ENCODE peak calls at places on chromosomes 6 and 20, in five cellular contexts. B is fibroblast of lung, V is tibial artery, L is uterus, H is PC-9. F is an unnamed sample.

GRCh38 chr6:109102762-109103161 is 7.5 kb downstream of the CEP57L1 start:
- DNase-seq in L (no peak), H (no peak), B (no peak), V (no peak), F (no peak)

GRCh38 chr6:116010400-116011095 is 50.1 kb downstream of the FRK start:
- DNase-seq in V (peak), B (peak), H (peak), L (peak), F (peak)

GRCh38 chr20:42113236-42113635 is 495.1 kb upstream of the CHD6 start:
- DNase-seq in H (no peak), B (no peak), V (no peak), L (no peak), F (no peak)

GRCh38 chr6:108952776-108953486 is 104.7 kb downstream of the ARMC2 start:
- DNase-seq in B (no peak), V (no peak), H (no peak), L (peak), F (no peak)

GRCh38 chr6:13680448-13680968 is 31.1 kb downstream of the RANBP9 start:
- DNase-seq in L (no peak), V (no peak), H (no peak), B (no peak), F (no peak)

GRCh38 chr20:17590245-17590644 is 20.4 kb downstream of the DSTN start:
- DNase-seq in B (no peak), V (no peak), L (no peak), H (no peak), F (no peak)

GRCh38 chr6:160127270-160128124 is 5.9 kb downstream of the SLC22A1 start:
- DNase-seq in H (no peak), L (no peak), B (no peak), V (no peak), F (no peak)

GRCh38 chr6:165713845-165714466 is 50.9 kb upstream of the PDE10A start:
- DNase-seq in V (no peak), B (no peak), L (no peak), H (no peak), F (no peak)

GRCh38 chr6:55643868-55644267 is 64.9 kb upstream of the HMGCLL1 start:
- DNase-seq in V (no peak), B (peak), L (no peak), H (no peak), F (no peak)

GRCh38 chr6:78832091-78832808 is 35.1 kb upstream of the IRAK1BP1 start:
- DNase-seq in V (no peak), L (no peak), B (peak), H (no peak), F (no peak)

GRCh38 chr6:22613695-22614094 is 44.3 kb downstream of the HDGFL1 start:
- DNase-seq in B (peak), L (no peak), H (no peak), V (no peak), F (peak)

GRCh38 chr20:41004561-41005360 is 23.9 kb upstream of the TOP1 start:
- DNase-seq in V (peak), H (peak), L (no peak), B (peak), F (peak)

GRCh38 chr20:41426976-41427375 is 60.4 kb upstream of the EMILIN3 start:
- DNase-seq in H (no peak), B (no peak), L (no peak), V (no peak), F (no peak)

GRCh38 chr6:56713285-56713684 is 70.6 kb upstream of the DST start:
- DNase-seq in B (peak), H (peak), L (peak), V (no peak), F (no peak)

GRCh38 chr6:30184417-30185031 is 21.2 kb downstream of the TRIM15 start:
- DNase-seq in H (no peak), L (no peak), B (no peak), V (no peak), F (no peak)

GRCh38 chr6:165799736-165800135 is 136.7 kb upstream of the PDE10A start:
- DNase-seq in L (peak), B (no peak), V (no peak), H (no peak), F (no peak)

GRCh38 chr20:36493013-36493800 is 48.1 kb upstream of the MYL9 start:
- DNase-seq in B (no peak), H (no peak), L (no peak), V (no peak), F (no peak)

GRCh38 chr6:80605165-80605989 is 498.9 kb downstream of the BCKDHB start:
- DNase-seq in L (no peak), H (no peak), B (peak), V (no peak), F (peak)

GRCh38 chr6:109441069-109441816 is 719 bp downstream of the SMPD2 start:
- DNase-seq in V (peak), L (peak), B (peak), H (peak), F (no peak)

GRCh38 chr6:34922177-34922663 is 33.2 kb downstream of the ANKS1A start:
- DNase-seq in H (peak), V (no peak), L (no peak), B (peak), F (peak)

GRCh38 chr6:45415315-45415714 is 37.6 kb upstream of the SUPT3H start:
- DNase-seq in H (no peak), L (no peak), V (no peak), B (no peak), F (no peak)

GRCh38 chr6:31826793-31827285 is 699 bp upstream of the HSPA1B start:
- DNase-seq in B (peak), L (peak), H (no peak), V (peak), F (no peak)

GRCh38 chr20:35503841-35504460 is 25.5 kb downstream of the C20orf173 start:
- DNase-seq in V (no peak), L (peak), H (no peak), B (no peak), F (no peak)

GRCh38 chr6:126957721-126958120 is 160.8 kb upstream of the RSPO3 start:
- DNase-seq in L (no peak), V (no peak), B (peak), H (no peak), F (no peak)

GRCh38 chr6:29967379-29968010 is 25.2 kb downstream of the HLA-A start:
- DNase-seq in B (peak), H (peak), L (no peak), V (no peak), F (no peak)

GRCh38 chr20:5540091-5540490 is 210.1 kb upstream of the SHLD1 start:
- DNase-seq in V (no peak), B (no peak), H (no peak), L (no peak), F (no peak)

GRCh38 chr20:13784893-13785715 is at the start of the genes ESF1 and NDUFAF5:
- DNase-seq in B (peak), L (peak), H (peak), V (peak), F (peak)

GRCh38 chr6:28766426-28766825 is 157.4 kb downstream of the TRIM27 start:
- DNase-seq in B (no peak), V (no peak), H (no peak), L (no peak), F (no peak)

GRCh38 chr6:90343581-90343980 is 46.9 kb upstream of the BACH2 start:
- DNase-seq in L (no peak), B (peak), H (no peak), V (no peak), F (no peak)

GRCh38 chr20:33209789-33210188 is 7.4 kb upstream of the BPIFA3 start:
- DNase-seq in H (peak), V (peak), L (peak), B (peak), F (peak)

GRCh38 chr20:41052742-41053419 is 24.3 kb downstream of the TOP1 start:
- DNase-seq in B (peak), V (no peak), H (no peak), L (no peak), F (no peak)

DNA sequence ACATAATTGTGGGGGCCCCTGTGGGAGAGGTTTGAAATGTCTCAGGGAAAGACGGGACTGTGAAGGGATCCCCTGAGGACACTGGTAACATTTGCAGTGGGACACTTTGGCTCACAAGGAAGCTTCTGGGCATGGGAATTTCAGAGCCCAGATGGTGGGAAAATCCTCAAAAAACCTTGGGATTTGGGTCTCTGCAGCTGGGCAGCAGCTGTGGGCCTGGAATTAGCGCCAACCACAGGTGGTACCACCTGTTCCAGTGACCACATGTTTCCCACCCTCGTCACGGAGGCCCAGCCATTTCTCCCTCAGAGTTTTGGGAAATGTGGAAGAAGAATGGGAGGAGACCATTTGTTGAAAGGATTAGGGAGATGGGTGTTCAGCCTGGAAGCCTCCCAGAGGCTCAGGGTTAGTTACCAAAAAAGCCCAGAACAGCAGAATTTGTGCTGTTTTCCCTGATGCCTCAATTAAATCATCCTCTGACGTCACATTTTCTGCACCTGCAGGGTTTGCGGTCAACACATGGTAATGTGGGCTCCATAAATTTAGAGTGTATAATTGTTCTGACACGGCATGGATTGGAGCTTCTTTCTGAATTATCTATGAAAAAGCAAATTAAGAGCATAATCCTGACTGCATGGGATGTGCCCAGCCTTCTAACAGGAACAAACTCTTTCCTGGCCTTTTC is 34.3 kb downstream of the EDN3 start:
- DNase-seq in V (no peak), B (no peak), L (no peak), H (no peak), F (no peak)
- H3K27ac ChIP-seq in V (no peak), B (no peak), L (no peak), H (no peak), F (no peak)

GRCh38 chr20:1671891-1672669 is 14.5 kb upstream of the SIRPG start:
- DNase-seq in H (no peak), B (no peak), V (no peak), L (no peak), F (no peak)

GRCh38 chr20:1672728-1673127 is 15.1 kb upstream of the SIRPG start:
- DNase-seq in B (no peak), L (no peak), H (no peak), V (no peak), F (no peak)

GRCh38 chr20:1674990-1675389 is 17.4 kb upstream of the SIRPG start:
- DNase-seq in L (no peak), H (no peak), B (no peak), V (no peak), F (no peak)

GRCh38 chr20:1674361-1674760 is 16.8 kb upstream of the SIRPG start:
- DNase-seq in H (no peak), V (no peak), B (no peak), L (no peak), F (no peak)

GRCh38 chr20:1673424-1673823 is 15.8 kb upstream of the SIRPG start:
- DNase-seq in B (no peak), V (no peak), L (no peak), H (no peak), F (no peak)
- H3K27ac ChIP-seq in B (no peak), V (no peak), L (no peak), H (no peak), F (no peak)

GRCh38 chr20:61554617-61555016 is 302.6 kb downstream of the CDH4 start:
- DNase-seq in B (no peak), L (no peak), V (no peak), H (no peak), F (no peak)

GRCh38 chr20:61559706-61560315 is 307.8 kb downstream of the CDH4 start:
- DNase-seq in L (no peak), B (no peak), V (no peak), H (no peak), F (no peak)

GRCh38 chr20:61557603-61558002 is 305.5 kb downstream of the CDH4 start:
- DNase-seq in B (no peak), V (no peak), L (no peak), H (no peak), F (no peak)

GRCh38 chr20:61558726-61559125 is 306.7 kb downstream of the CDH4 start:
- DNase-seq in L (no peak), H (no peak), V (no peak), B (peak), F (no peak)

DNA sequence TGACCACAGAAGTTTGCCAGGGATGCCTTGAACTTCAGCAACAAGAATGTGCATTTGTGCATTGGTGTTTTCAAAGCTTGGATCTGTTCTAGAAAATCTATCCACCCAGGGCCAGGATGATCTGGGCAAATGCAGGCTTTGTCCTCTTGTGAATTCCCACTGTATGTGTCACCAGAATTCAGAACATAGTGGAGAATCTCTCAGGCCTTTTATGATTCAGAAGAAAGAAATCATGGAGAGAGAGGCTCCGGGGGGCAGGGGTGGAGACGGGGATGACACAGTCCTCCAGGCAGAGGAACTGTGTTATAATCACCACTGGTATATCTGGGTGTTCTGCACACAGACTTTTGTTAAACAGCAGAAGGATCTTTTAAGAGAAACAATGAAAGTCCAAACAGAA is 304.1 kb downstream of the CDH4 start:
- DNase-seq in B (peak), H (no peak), V (no peak), L (no peak), F (no peak)
- H3K27ac ChIP-seq in B (peak), H (no peak), V (no peak), L (no peak), F (no peak)

GRCh38 chr6:106419900-106420299 is 59.4 kb downstream of the CRYBG1 start:
- DNase-seq in H (no peak), L (no peak), B (no peak), V (no peak), F (no peak)
- H3K27ac ChIP-seq in H (no peak), L (no peak), B (no peak), V (no peak), F (peak)

DNA sequence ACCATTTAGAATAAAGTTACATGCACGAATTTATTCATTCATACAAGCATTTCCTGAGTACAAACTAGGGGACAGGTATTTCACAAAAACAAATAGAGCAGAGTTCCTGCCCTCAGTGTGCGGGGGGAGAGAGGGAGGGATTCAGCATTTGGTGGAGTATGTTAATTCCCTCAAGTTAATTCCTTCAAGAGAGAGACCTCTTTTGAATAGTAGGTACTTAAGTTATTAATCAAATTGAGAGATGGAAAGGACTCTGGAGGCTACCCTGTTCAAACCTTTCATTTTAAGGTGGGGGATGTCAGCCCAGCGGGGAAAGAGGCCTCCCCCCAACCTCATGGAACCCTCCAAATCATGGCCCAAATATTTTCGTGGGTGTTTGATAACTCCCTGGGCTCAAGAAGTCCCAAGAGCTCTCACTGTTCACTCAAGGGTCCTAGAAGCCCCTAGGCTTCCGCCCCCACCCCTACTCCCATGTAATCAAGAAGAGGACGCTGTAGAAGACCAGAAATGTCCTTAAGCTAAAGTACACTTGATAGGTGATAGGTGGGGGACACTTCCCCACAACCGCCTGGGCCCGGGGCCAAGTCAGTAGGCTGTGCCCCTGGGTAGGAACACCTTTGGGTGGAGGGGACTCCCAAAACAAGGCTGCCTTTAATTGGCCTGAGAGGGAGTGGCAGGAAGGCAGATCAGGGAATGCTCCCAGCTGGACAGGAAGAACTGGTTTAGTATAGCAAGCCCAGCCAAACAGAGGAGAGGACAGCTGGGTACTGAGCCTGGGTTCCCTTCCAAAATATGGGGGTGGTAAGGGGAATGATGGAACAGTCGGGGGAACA is 2.9 kb downstream of the SDC4 start:
- DNase-seq in L (no peak), H (peak), V (peak), B (peak), F (no peak)
- H3K27ac ChIP-seq in L (peak), H (peak), V (peak), B (peak), F (peak)

GRCh38 chr6:39195792-39196385 is 33.4 kb downstream of the KCNK5 start:
- DNase-seq in H (no peak), V (no peak), B (no peak), L (no peak), F (no peak)

GRCh38 chr6:39192736-39193135 is 36.5 kb downstream of the KCNK5 start:
- DNase-seq in B (no peak), H (no peak), V (no peak), L (no peak), F (no peak)

GRCh38 chr6:39194466-39194865 is 34.8 kb downstream of the KCNK5 start:
- DNase-seq in L (no peak), H (no peak), V (no peak), B (no peak), F (no peak)

GRCh38 chr6:39191236-39191930 is 37.9 kb downstream of the KCNK5 start:
- DNase-seq in H (peak), B (no peak), V (no peak), L (no peak), F (no peak)

GRCh38 chr6:39193201-39193791 is 36.0 kb downstream of the KCNK5 start:
- DNase-seq in V (no peak), L (no peak), H (peak), B (no peak), F (no peak)
- H3K27ac ChIP-seq in V (no peak), L (no peak), H (no peak), B (no peak), F (no peak)

GRCh38 chr6:15023448-15023847 is 222.4 kb upstream of the JARID2 start:
- DNase-seq in H (peak), B (no peak), V (no peak), L (no peak), F (peak)
- H3K27ac ChIP-seq in H (no peak), B (no peak), V (no peak), L (no peak), F (no peak)

GRCh38 chr6:167045828-167046580 is 46.8 kb downstream of the CEP43 start:
- DNase-seq in B (no peak), L (no peak), V (no peak), H (no peak), F (no peak)
- H3K27ac ChIP-seq in B (no peak), L (no peak), V (no peak), H (no peak), F (no peak)

GRCh38 chr20:47365023-47365764 is 8.7 kb upstream of the ZMYND8 start:
- DNase-seq in L (no peak), V (no peak), H (no peak), B (no peak), F (no peak)
- H3K27ac ChIP-seq in L (no peak), V (no peak), H (no peak), B (no peak), F (no peak)

DNA sequence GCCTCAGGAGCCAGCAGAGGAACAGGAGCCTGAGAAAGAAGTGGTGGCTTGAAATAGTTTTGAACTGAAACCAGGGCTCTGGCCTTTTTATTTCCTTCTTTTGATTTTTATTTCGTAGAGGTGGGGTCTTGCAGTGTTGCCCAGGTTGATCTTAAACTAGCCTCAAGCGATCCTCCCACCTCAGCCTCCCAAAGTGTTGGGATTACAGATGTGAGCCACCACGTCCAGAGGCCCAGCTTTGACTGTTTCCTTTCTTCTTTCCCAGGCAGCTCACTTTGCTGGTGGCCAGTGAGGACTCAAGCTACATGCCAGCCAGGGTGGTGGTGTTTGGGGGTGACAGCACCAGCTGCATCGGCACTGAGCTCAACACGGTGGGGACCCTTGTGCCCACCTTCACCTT is 20.5 kb downstream of the CUL9 start:
- DNase-seq in V (peak), B (no peak), L (no peak), H (no peak), F (no peak)
- H3K27ac ChIP-seq in V (no peak), B (no peak), L (no peak), H (no peak), F (no peak)

F was measured in epithelial cell of prostate.